ENCODE peak calls at places on chromosome 9, in six cellular contexts. One of them, this sample, is unnamed.

GRCh38 chr9:136840877-136841645 is 1.2 kb upstream of the AJM1 start:
- DNase-seq in suprapubic skin: no peak
- DNase-seq in heart right ventricle: no peak
- DNase-seq in mammary epithelial cell: peak; percentile 35
- DNase-seq in A673: peak; percentile 92
- DNase-seq in HCT116: no peak
- DNase-seq in this sample: no peak

GRCh38 chr9:2087500-2088313 is 72.6 kb downstream of the SMARCA2 start:
- DNase-seq in suprapubic skin: no peak
- DNase-seq in A673: peak; percentile 75
- DNase-seq in HCT116: peak; percentile 42
- DNase-seq in heart right ventricle: no peak
- DNase-seq in mammary epithelial cell: peak; percentile 50
- DNase-seq in this sample: peak; percentile 19

GRCh38 chr9:124797343-124798103 is 20.6 kb downstream of the OLFML2A start:
- DNase-seq in A673: no peak
- DNase-seq in mammary epithelial cell: no peak
- DNase-seq in suprapubic skin: no peak
- DNase-seq in heart right ventricle: no peak
- DNase-seq in HCT116: no peak
- DNase-seq in this sample: no peak

GRCh38 chr9:123420560-123421210 is 64.7 kb downstream of the CRB2 start:
- DNase-seq in A673: no peak
- DNase-seq in mammary epithelial cell: no peak
- DNase-seq in heart right ventricle: no peak
- DNase-seq in HCT116: no peak
- DNase-seq in suprapubic skin: no peak
- DNase-seq in this sample: no peak

GRCh38 chr9:135512241-135512603 is 9.0 kb upstream of the LCN1 start:
- DNase-seq in A673: no peak
- DNase-seq in mammary epithelial cell: no peak
- DNase-seq in HCT116: no peak
- DNase-seq in suprapubic skin: peak; percentile 37
- DNase-seq in heart right ventricle: no peak
- DNase-seq in this sample: no peak

GRCh38 chr9:77375956-77376532 is 198.7 kb downstream of the VPS13A start:
- DNase-seq in A673: peak; percentile 50
- DNase-seq in heart right ventricle: no peak
- DNase-seq in mammary epithelial cell: no peak
- DNase-seq in HCT116: no peak
- DNase-seq in suprapubic skin: no peak
- DNase-seq in this sample: no peak

GRCh38 chr9:82363666-82364065 is 375.1 kb downstream of the SPATA31D1 start:
- DNase-seq in HCT116: no peak
- DNase-seq in mammary epithelial cell: no peak
- DNase-seq in suprapubic skin: no peak
- DNase-seq in A673: no peak
- DNase-seq in heart right ventricle: no peak
- DNase-seq in this sample: no peak

GRCh38 chr9:38417003-38417965 is 7.0 kb downstream of the IGFBPL1 start:
- DNase-seq in mammary epithelial cell: peak; percentile 17
- DNase-seq in HCT116: peak; percentile 35
- DNase-seq in heart right ventricle: no peak
- DNase-seq in A673: peak; percentile 68
- DNase-seq in suprapubic skin: no peak
- DNase-seq in this sample: no peak

GRCh38 chr9:71726723-71727122 is 41.6 kb downstream of the CEMIP2 start:
- DNase-seq in heart right ventricle: no peak
- DNase-seq in HCT116: no peak
- DNase-seq in mammary epithelial cell: no peak
- DNase-seq in A673: no peak
- DNase-seq in suprapubic skin: no peak
- DNase-seq in this sample: no peak

GRCh38 chr9:108083160-108083559 is 593.6 kb upstream of the KLF4 start:
- DNase-seq in mammary epithelial cell: no peak
- DNase-seq in A673: no peak
- DNase-seq in HCT116: no peak
- DNase-seq in suprapubic skin: no peak
- DNase-seq in heart right ventricle: no peak
- DNase-seq in this sample: no peak

GRCh38 chr9:12351293-12351852 is 341.8 kb upstream of the TYRP1 start:
- DNase-seq in A673: no peak
- DNase-seq in suprapubic skin: no peak
- DNase-seq in heart right ventricle: no peak
- DNase-seq in mammary epithelial cell: no peak
- DNase-seq in HCT116: no peak
- DNase-seq in this sample: no peak

GRCh38 chr9:33042528-33042927 is 17.5 kb downstream of the DNAJA1 start:
- DNase-seq in A673: no peak
- DNase-seq in heart right ventricle: no peak
- DNase-seq in suprapubic skin: no peak
- DNase-seq in mammary epithelial cell: no peak
- DNase-seq in HCT116: no peak
- DNase-seq in this sample: no peak

GRCh38 chr9:97846347-97846746 is 6.7 kb upstream of the FOXE1 start:
- DNase-seq in suprapubic skin: no peak
- DNase-seq in heart right ventricle: no peak
- DNase-seq in HCT116: no peak
- DNase-seq in A673: no peak
- DNase-seq in mammary epithelial cell: no peak
- DNase-seq in this sample: no peak

GRCh38 chr9:27654629-27655285 is 81.5 kb upstream of the C9orf72 start:
- DNase-seq in mammary epithelial cell: no peak
- DNase-seq in A673: no peak
- DNase-seq in suprapubic skin: no peak
- DNase-seq in HCT116: no peak
- DNase-seq in heart right ventricle: no peak
- DNase-seq in this sample: no peak

GRCh38 chr9:31137151-31137849 is 1247.1 kb upstream of the ACO1 start:
- DNase-seq in A673: no peak
- DNase-seq in suprapubic skin: no peak
- DNase-seq in HCT116: peak; percentile 54
- DNase-seq in heart right ventricle: no peak
- DNase-seq in mammary epithelial cell: peak; percentile 98
- DNase-seq in this sample: peak; percentile 58

GRCh38 chr9:34499101-34499500 is 23.7 kb downstream of the ENHO start:
- DNase-seq in mammary epithelial cell: peak; percentile 73
- DNase-seq in heart right ventricle: no peak
- DNase-seq in suprapubic skin: no peak
- DNase-seq in HCT116: no peak
- DNase-seq in A673: no peak
- DNase-seq in this sample: no peak

GRCh38 chr9:77807295-77807694 is 159.2 kb upstream of the GNA14 start:
- DNase-seq in HCT116: no peak
- DNase-seq in suprapubic skin: no peak
- DNase-seq in mammary epithelial cell: peak; percentile 93
- DNase-seq in heart right ventricle: no peak
- DNase-seq in A673: peak; percentile 45
- DNase-seq in this sample: peak; percentile 71

GRCh38 chr9:100575765-100576368 is 2.0 kb upstream of the CAVIN4 start:
- DNase-seq in heart right ventricle: no peak
- DNase-seq in mammary epithelial cell: peak; percentile 64
- DNase-seq in A673: no peak
- DNase-seq in suprapubic skin: no peak
- DNase-seq in HCT116: no peak
- DNase-seq in this sample: no peak

GRCh38 chr9:135278586-135278985 is 191.1 kb downstream of the OLFM1 start:
- DNase-seq in heart right ventricle: no peak
- DNase-seq in A673: no peak
- DNase-seq in mammary epithelial cell: no peak
- DNase-seq in HCT116: no peak
- DNase-seq in suprapubic skin: no peak
- DNase-seq in this sample: no peak

GRCh38 chr9:103867886-103868285 is 226.2 kb upstream of the SMC2 start:
- DNase-seq in HCT116: no peak
- DNase-seq in suprapubic skin: no peak
- DNase-seq in heart right ventricle: no peak
- DNase-seq in A673: no peak
- DNase-seq in mammary epithelial cell: peak; percentile 11
- DNase-seq in this sample: no peak

GRCh38 chr9:12511726-12512125 is 181.5 kb upstream of the TYRP1 start:
- DNase-seq in HCT116: no peak
- DNase-seq in heart right ventricle: no peak
- DNase-seq in suprapubic skin: no peak
- DNase-seq in A673: no peak
- DNase-seq in mammary epithelial cell: no peak
- DNase-seq in this sample: no peak

GRCh38 chr9:133155156-133155555 is 8.6 kb downstream of the GBGT1 start:
- DNase-seq in mammary epithelial cell: no peak
- DNase-seq in A673: no peak
- DNase-seq in suprapubic skin: no peak
- DNase-seq in HCT116: no peak
- DNase-seq in heart right ventricle: no peak
- DNase-seq in this sample: no peak

GRCh38 chr9:133953976-133954709 is 38.0 kb downstream of the VAV2 start:
- DNase-seq in suprapubic skin: no peak
- DNase-seq in HCT116: no peak
- DNase-seq in heart right ventricle: peak; percentile 6
- DNase-seq in mammary epithelial cell: no peak
- DNase-seq in A673: no peak
- DNase-seq in this sample: no peak

GRCh38 chr9:27625751-27626628 is 52.7 kb upstream of the C9orf72 start:
- DNase-seq in A673: no peak
- DNase-seq in heart right ventricle: no peak
- DNase-seq in mammary epithelial cell: peak; percentile 78
- DNase-seq in HCT116: no peak
- DNase-seq in suprapubic skin: no peak
- DNase-seq in this sample: peak; percentile 17

GRCh38 chr9:15244001-15244441 is 63.0 kb downstream of the TTC39B start:
- DNase-seq in A673: no peak
- DNase-seq in heart right ventricle: no peak
- DNase-seq in mammary epithelial cell: no peak
- DNase-seq in suprapubic skin: no peak
- DNase-seq in HCT116: no peak
- DNase-seq in this sample: no peak

GRCh38 chr9:102483666-102484065 is 511.5 kb upstream of the CYLC2 start:
- DNase-seq in mammary epithelial cell: no peak
- DNase-seq in HCT116: no peak
- DNase-seq in A673: no peak
- DNase-seq in heart right ventricle: no peak
- DNase-seq in suprapubic skin: no peak
- DNase-seq in this sample: no peak

GRCh38 chr9:133619791-133620190 is 10.6 kb upstream of the FAM163B start:
- DNase-seq in A673: no peak
- DNase-seq in suprapubic skin: no peak
- DNase-seq in mammary epithelial cell: no peak
- DNase-seq in heart right ventricle: no peak
- DNase-seq in HCT116: no peak
- DNase-seq in this sample: no peak

GRCh38 chr9:224540-225520 is 10.2 kb downstream of the DOCK8 start:
- DNase-seq in heart right ventricle: no peak
- DNase-seq in HCT116: no peak
- DNase-seq in A673: peak; percentile 11
- DNase-seq in mammary epithelial cell: peak; percentile 97
- DNase-seq in suprapubic skin: no peak
- DNase-seq in this sample: peak; percentile 41

GRCh38 chr9:131633491-131634031 is 88.2 kb downstream of the PRRT1B start:
- DNase-seq in heart right ventricle: no peak
- DNase-seq in suprapubic skin: no peak
- DNase-seq in HCT116: no peak
- DNase-seq in mammary epithelial cell: peak; percentile 98
- DNase-seq in A673: peak; percentile 14
- DNase-seq in this sample: peak; percentile 96

GRCh38 chr9:131886839-131887238 is 147.0 kb upstream of the RAPGEF1 start:
- DNase-seq in mammary epithelial cell: no peak
- DNase-seq in HCT116: no peak
- DNase-seq in A673: no peak
- DNase-seq in suprapubic skin: no peak
- DNase-seq in heart right ventricle: no peak
- DNase-seq in this sample: no peak

GRCh38 chr9:127803507-127804352 is 1.0 kb downstream of the FPGS start:
- DNase-seq in heart right ventricle: no peak
- DNase-seq in mammary epithelial cell: peak; percentile 86
- DNase-seq in suprapubic skin: no peak
- DNase-seq in A673: peak; percentile 33
- DNase-seq in HCT116: no peak
- DNase-seq in this sample: peak; percentile 60

GRCh38 chr9:87725356-87725899 is 491 bp upstream of the CTSL start:
- DNase-seq in A673: peak; percentile 41
- DNase-seq in HCT116: no peak
- DNase-seq in suprapubic skin: no peak
- DNase-seq in heart right ventricle: no peak
- DNase-seq in mammary epithelial cell: no peak
- DNase-seq in this sample: no peak

GRCh38 chr9:5820425-5820824 is 12.5 kb downstream of the ERMP1 start:
- DNase-seq in suprapubic skin: no peak
- DNase-seq in mammary epithelial cell: no peak
- DNase-seq in HCT116: no peak
- DNase-seq in heart right ventricle: no peak
- DNase-seq in A673: no peak
- DNase-seq in this sample: no peak
- H3K27ac ChIP-seq in suprapubic skin: no peak overlapping the region
- H3K27ac ChIP-seq in mammary epithelial cell: no peak overlapping the region
- H3K27ac ChIP-seq in HCT116: no peak overlapping the region
- H3K27ac ChIP-seq in heart right ventricle: no peak overlapping the region
- H3K27ac ChIP-seq in A673: no peak overlapping the region
- H3K27ac ChIP-seq in this sample: no peak overlapping the region

DNA sequence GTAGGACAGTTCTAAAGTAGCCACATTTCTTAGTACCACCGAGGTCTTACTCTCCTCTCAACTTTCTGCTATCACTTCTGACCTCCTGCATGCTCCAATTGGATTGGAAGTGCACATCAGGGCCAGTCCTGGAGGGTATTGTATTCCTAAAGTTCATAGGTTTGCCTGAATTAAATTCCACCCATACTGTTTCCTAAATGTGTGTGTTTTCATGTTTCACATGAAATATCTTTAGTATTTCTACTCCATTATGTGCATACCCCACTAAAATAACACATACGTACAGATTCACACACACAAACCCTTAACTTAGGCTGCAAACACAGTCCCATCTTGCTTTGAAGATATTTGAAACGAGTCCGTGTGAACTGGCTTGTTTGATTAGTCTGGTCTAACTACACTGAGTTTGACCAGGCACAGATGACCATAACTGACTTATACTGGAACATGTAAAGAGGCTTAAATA is 24.8 kb downstream of the ALDH1A1 start:
- DNase-seq in A673: no peak
- DNase-seq in mammary epithelial cell: no peak
- DNase-seq in suprapubic skin: no peak
- DNase-seq in heart right ventricle: no peak
- DNase-seq in HCT116: no peak
- DNase-seq in this sample: no peak
- H3K27ac ChIP-seq in A673: no peak overlapping the region
- H3K27ac ChIP-seq in mammary epithelial cell: no peak overlapping the region
- H3K27ac ChIP-seq in suprapubic skin: no peak overlapping the region
- H3K27ac ChIP-seq in heart right ventricle: no peak overlapping the region
- H3K27ac ChIP-seq in HCT116: no peak overlapping the region
- H3K27ac ChIP-seq in this sample: no peak overlapping the region

GRCh38 chr9:86126998-86127972 is 27.9 kb upstream of the GOLM1 start:
- DNase-seq in suprapubic skin: no peak
- DNase-seq in heart right ventricle: peak; percentile 17
- DNase-seq in A673: peak; percentile 3
- DNase-seq in mammary epithelial cell: peak; percentile 91
- DNase-seq in HCT116: peak; percentile 96
- DNase-seq in this sample: peak; percentile 52
- H3K27ac ChIP-seq in suprapubic skin: peak overlapping the region; percentile 29
- H3K27ac ChIP-seq in heart right ventricle: no peak overlapping the region
- H3K27ac ChIP-seq in A673: no peak overlapping the region
- H3K27ac ChIP-seq in mammary epithelial cell: peak overlapping the region; percentile 57
- H3K27ac ChIP-seq in HCT116: peak overlapping the region; percentile 31
- H3K27ac ChIP-seq in this sample: peak overlapping the region; percentile 3

GRCh38 chr9:126117631-126118030 is 209.0 kb upstream of the MVB12B start:
- DNase-seq in mammary epithelial cell: no peak
- DNase-seq in HCT116: no peak
- DNase-seq in A673: no peak
- DNase-seq in heart right ventricle: no peak
- DNase-seq in suprapubic skin: peak; percentile 64
- DNase-seq in this sample: no peak
- H3K27ac ChIP-seq in mammary epithelial cell: no peak overlapping the region
- H3K27ac ChIP-seq in HCT116: no peak overlapping the region
- H3K27ac ChIP-seq in A673: no peak overlapping the region
- H3K27ac ChIP-seq in heart right ventricle: no peak overlapping the region
- H3K27ac ChIP-seq in suprapubic skin: no peak overlapping the region
- H3K27ac ChIP-seq in this sample: no peak overlapping the region

This sample was measured in keratinocyte.